ENCODE peak calls at places on chromosomes 11 and 22, in four cellular contexts. One of them, this sample, is unnamed.

GRCh38 chr11:6927030-6927617 is 898 bp downstream of the ZNF215 start:
- DNase-seq in mammary epithelial cell: no peak
- DNase-seq in NB4: no peak
- DNase-seq in cardiac muscle cell: no peak
- DNase-seq in this sample: no peak

GRCh38 chr22:45442120-45442519 is 28.6 kb downstream of the RIBC2 start:
- DNase-seq in mammary epithelial cell: no peak
- DNase-seq in NB4: no peak
- DNase-seq in cardiac muscle cell: no peak
- DNase-seq in this sample: no peak

GRCh38 chr11:97880209-97880608 is 1140.5 kb upstream of the CNTN5 start:
- DNase-seq in mammary epithelial cell: no peak
- DNase-seq in NB4: no peak
- DNase-seq in cardiac muscle cell: no peak
- DNase-seq in this sample: no peak

GRCh38 chr11:83778598-83778997 is 492.4 kb upstream of the CCDC90B start:
- DNase-seq in mammary epithelial cell: peak
- DNase-seq in NB4: no peak
- DNase-seq in cardiac muscle cell: no peak
- DNase-seq in this sample: peak

GRCh38 chr11:80083561-80083960 is 642.7 kb upstream of the TENM4 start:
- DNase-seq in mammary epithelial cell: peak
- DNase-seq in NB4: no peak
- DNase-seq in cardiac muscle cell: no peak
- DNase-seq in this sample: no peak

GRCh38 chr11:111531687-111532364 is 8.7 kb upstream of the LAYN start:
- DNase-seq in mammary epithelial cell: peak
- DNase-seq in NB4: peak
- DNase-seq in cardiac muscle cell: peak
- DNase-seq in this sample: peak

GRCh38 chr11:1852271-1852877 is 510 bp upstream of the LSP1 start:
- DNase-seq in mammary epithelial cell: no peak
- DNase-seq in NB4: no peak
- DNase-seq in cardiac muscle cell: no peak
- DNase-seq in this sample: no peak

GRCh38 chr11:104594228-104594958 is 303.9 kb downstream of the CASP12 start:
- DNase-seq in mammary epithelial cell: no peak
- DNase-seq in NB4: peak
- DNase-seq in cardiac muscle cell: no peak
- DNase-seq in this sample: no peak

GRCh38 chr11:36577859-36578258 is 10.1 kb downstream of the RAG1 start:
- DNase-seq in mammary epithelial cell: no peak
- DNase-seq in NB4: no peak
- DNase-seq in cardiac muscle cell: peak
- DNase-seq in this sample: peak

GRCh38 chr11:47083913-47084312 is 92.8 kb downstream of the ARFGAP2 start:
- DNase-seq in mammary epithelial cell: peak
- DNase-seq in NB4: peak
- DNase-seq in cardiac muscle cell: peak
- DNase-seq in this sample: peak

GRCh38 chr11:118434553-118435232 is 1.6 kb upstream of the KMT2A start:
- DNase-seq in mammary epithelial cell: peak
- DNase-seq in NB4: peak
- DNase-seq in cardiac muscle cell: peak
- DNase-seq in this sample: no peak
- TF ChIP-seq CTCF in mammary epithelial cell: no peak
- TF ChIP-seq CTCF in NB4: no peak
- TF ChIP-seq CTCF in cardiac muscle cell: no peak
- TF ChIP-seq CTCF in this sample: no peak

GRCh38 chr11:8786933-8787332 is 104.3 kb downstream of the RPL27A start:
- DNase-seq in mammary epithelial cell: peak
- DNase-seq in NB4: no peak
- DNase-seq in cardiac muscle cell: peak
- DNase-seq in this sample: peak
- TF ChIP-seq CTCF in mammary epithelial cell: peak
- TF ChIP-seq CTCF in NB4: no peak
- TF ChIP-seq CTCF in cardiac muscle cell: peak
- TF ChIP-seq CTCF in this sample: peak

GRCh38 chr11:43934359-43935130 is 7.9 kb upstream of the C11orf96 start:
- DNase-seq in mammary epithelial cell: no peak
- DNase-seq in NB4: no peak
- DNase-seq in cardiac muscle cell: no peak
- DNase-seq in this sample: no peak

GRCh38 chr11:43933226-43933607 is 9.2 kb upstream of the C11orf96 start:
- DNase-seq in mammary epithelial cell: no peak
- DNase-seq in NB4: no peak
- DNase-seq in cardiac muscle cell: no peak
- DNase-seq in this sample: no peak

GRCh38 chr11:43931717-43932039 is 10.8 kb upstream of the C11orf96 start:
- DNase-seq in mammary epithelial cell: no peak
- DNase-seq in NB4: no peak
- DNase-seq in cardiac muscle cell: no peak
- DNase-seq in this sample: no peak

GRCh38 chr11:43935131-43935979 is 7.1 kb upstream of the C11orf96 start:
- DNase-seq in mammary epithelial cell: no peak
- DNase-seq in NB4: no peak
- DNase-seq in cardiac muscle cell: no peak
- DNase-seq in this sample: no peak

DNA sequence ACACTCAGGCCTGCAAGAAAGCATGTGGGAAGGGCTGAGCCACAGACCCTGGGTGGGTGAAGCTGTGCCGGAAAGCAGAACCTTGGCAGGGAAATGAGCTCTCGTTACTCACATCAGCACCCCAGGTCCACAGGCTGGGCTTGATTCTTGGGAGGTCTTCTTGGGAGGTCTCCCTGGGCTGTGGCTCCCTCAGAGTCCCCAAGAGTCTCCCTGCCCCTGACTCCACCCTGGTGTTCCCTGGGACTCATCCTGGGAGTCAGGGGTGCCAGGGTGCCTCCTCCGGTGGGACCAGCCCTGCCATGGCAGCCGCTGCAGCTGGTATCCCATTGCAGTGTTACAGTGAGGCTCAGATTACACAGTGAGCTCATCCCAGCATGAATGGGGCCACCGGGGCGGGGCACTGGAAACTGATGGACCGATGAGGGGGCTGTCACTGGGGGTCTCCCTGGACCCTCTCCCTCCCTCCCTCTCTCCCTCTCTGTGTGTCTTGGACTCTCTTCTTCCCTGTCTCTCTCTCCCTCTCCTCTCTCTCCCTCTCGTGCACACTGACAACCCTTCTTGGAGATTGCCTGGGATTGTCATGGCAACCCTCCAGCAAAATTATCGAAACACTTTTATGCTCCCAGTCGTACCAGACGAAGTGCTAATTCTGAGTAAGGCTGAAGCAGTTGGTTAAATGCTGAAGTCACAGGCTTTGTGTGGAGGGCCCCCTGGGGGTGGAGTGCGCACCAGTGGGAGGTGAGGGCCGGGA is 8.7 kb upstream of the C11orf96 start:
- DNase-seq in mammary epithelial cell: no peak
- DNase-seq in NB4: no peak
- DNase-seq in cardiac muscle cell: peak
- DNase-seq in this sample: no peak
- TF ChIP-seq CTCF in mammary epithelial cell: no peak
- TF ChIP-seq CTCF in NB4: no peak
- TF ChIP-seq CTCF in cardiac muscle cell: peak
- TF ChIP-seq CTCF in this sample: no peak

GRCh38 chr11:100328626-100329340 is 358.3 kb upstream of the ARHGAP42 start:
- DNase-seq in mammary epithelial cell: peak
- DNase-seq in NB4: no peak
- DNase-seq in cardiac muscle cell: no peak
- DNase-seq in this sample: no peak
- TF ChIP-seq CTCF in mammary epithelial cell: peak
- TF ChIP-seq CTCF in NB4: no peak
- TF ChIP-seq CTCF in cardiac muscle cell: no peak
- TF ChIP-seq CTCF in this sample: no peak

GRCh38 chr11:65181569-65182257 is at the start of gene CAPN1:
- DNase-seq in mammary epithelial cell: peak
- DNase-seq in NB4: peak
- DNase-seq in cardiac muscle cell: peak
- DNase-seq in this sample: peak

GRCh38 chr11:65183201-65183891 is 1.6 kb downstream of the CAPN1 start:
- DNase-seq in mammary epithelial cell: peak
- DNase-seq in NB4: no peak
- DNase-seq in cardiac muscle cell: no peak
- DNase-seq in this sample: no peak

GRCh38 chr11:65182258-65183170 is 786 bp downstream of the CAPN1 start:
- DNase-seq in mammary epithelial cell: peak
- DNase-seq in NB4: no peak
- DNase-seq in cardiac muscle cell: peak
- DNase-seq in this sample: peak

GRCh38 chr11:65184146-65184545 is 2.4 kb downstream of the CAPN1 start:
- DNase-seq in mammary epithelial cell: no peak
- DNase-seq in NB4: no peak
- DNase-seq in cardiac muscle cell: no peak
- DNase-seq in this sample: no peak

DNA sequence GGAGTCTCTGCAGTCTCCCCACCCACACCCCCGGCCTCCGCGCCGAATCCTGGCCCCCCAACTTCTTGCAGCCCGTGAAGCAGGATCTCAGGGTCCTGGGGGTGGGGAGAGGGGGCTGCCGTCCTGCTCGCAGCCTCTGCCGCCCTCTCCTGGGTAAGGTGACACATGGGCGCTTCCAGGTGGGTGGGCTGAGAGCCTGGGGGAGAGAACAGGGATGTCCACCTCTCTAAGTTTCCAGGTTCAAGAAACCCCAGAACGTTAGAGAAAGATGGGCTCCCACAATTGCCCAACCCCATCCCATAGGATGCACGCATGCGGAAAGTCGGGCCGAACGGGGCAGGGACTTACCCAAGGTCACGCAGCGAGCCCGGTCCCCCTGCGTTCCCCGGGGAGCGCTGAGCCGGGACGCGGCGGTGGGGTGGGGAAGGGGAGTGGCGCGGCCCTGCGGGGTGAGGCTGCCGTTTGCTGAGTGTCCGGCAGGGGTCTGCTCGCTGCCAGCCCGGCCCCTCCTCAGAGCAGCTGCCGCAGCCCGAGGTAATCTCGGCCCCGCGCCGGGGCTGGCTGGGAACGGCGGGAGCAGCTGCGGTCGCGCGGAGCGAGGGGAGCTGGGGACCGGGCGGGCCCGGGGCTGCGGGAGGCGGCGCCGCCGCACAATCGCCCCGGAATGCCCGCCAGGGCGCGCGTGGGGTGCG is 705 bp upstream of the CAPN1 start:
- DNase-seq in mammary epithelial cell: peak
- DNase-seq in NB4: peak
- DNase-seq in cardiac muscle cell: peak
- DNase-seq in this sample: peak
- TF ChIP-seq CTCF in mammary epithelial cell: peak
- TF ChIP-seq CTCF in NB4: peak
- TF ChIP-seq CTCF in cardiac muscle cell: peak
- TF ChIP-seq CTCF in this sample: peak

DNA sequence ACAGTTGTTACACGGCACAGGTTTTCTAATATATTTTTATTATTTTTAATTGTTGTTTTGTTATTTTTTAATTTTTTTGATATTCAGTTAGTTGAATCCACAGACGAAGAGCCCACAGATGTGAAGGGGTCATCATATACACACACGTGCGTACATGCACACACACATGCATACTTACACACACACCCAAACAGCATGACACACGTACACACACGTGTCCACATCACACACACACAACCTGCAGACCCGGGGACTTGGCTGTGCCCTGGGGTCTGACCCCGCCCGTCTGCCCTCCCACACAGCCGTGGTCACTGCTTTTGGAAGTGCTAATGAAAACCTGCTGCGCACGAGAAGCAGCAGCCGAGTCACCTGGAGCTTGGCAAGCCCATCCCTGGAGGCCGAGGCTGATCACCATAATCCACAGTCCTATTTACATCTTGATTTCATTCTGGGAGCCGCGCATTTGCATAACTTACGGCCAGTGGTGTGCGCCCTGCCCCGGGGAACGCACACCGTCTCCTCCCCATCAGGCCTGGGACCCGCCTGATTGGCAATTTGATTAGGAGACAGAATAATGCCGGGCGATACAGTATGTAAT is 110.3 kb downstream of the BRD1 start:
- DNase-seq in mammary epithelial cell: no peak
- DNase-seq in NB4: no peak
- DNase-seq in cardiac muscle cell: no peak
- DNase-seq in this sample: no peak
- TF ChIP-seq CTCF in mammary epithelial cell: no peak
- TF ChIP-seq CTCF in NB4: no peak
- TF ChIP-seq CTCF in cardiac muscle cell: no peak
- TF ChIP-seq CTCF in this sample: no peak

GRCh38 chr11:72223615-72224586 is 666 bp upstream of the INPPL1 start:
- DNase-seq in mammary epithelial cell: no peak
- DNase-seq in NB4: peak
- DNase-seq in cardiac muscle cell: peak
- DNase-seq in this sample: peak
- TF ChIP-seq CTCF in mammary epithelial cell: no peak
- TF ChIP-seq CTCF in NB4: no peak
- TF ChIP-seq CTCF in cardiac muscle cell: no peak
- TF ChIP-seq CTCF in this sample: no peak

GRCh38 chr11:78399136-78399535 is 18.5 kb downstream of the GAB2 start:
- DNase-seq in mammary epithelial cell: no peak
- DNase-seq in NB4: no peak
- DNase-seq in cardiac muscle cell: no peak
- DNase-seq in this sample: no peak

GRCh38 chr11:78398715-78399114 is 18.9 kb downstream of the GAB2 start:
- DNase-seq in mammary epithelial cell: no peak
- DNase-seq in NB4: no peak
- DNase-seq in cardiac muscle cell: no peak
- DNase-seq in this sample: no peak

GRCh38 chr11:78400116-78400515 is 17.5 kb downstream of the GAB2 start:
- DNase-seq in mammary epithelial cell: no peak
- DNase-seq in NB4: no peak
- DNase-seq in cardiac muscle cell: no peak
- DNase-seq in this sample: no peak

GRCh38 chr11:78395597-78395996 is 22.0 kb downstream of the GAB2 start:
- DNase-seq in mammary epithelial cell: no peak
- DNase-seq in NB4: no peak
- DNase-seq in cardiac muscle cell: no peak
- DNase-seq in this sample: no peak

DNA sequence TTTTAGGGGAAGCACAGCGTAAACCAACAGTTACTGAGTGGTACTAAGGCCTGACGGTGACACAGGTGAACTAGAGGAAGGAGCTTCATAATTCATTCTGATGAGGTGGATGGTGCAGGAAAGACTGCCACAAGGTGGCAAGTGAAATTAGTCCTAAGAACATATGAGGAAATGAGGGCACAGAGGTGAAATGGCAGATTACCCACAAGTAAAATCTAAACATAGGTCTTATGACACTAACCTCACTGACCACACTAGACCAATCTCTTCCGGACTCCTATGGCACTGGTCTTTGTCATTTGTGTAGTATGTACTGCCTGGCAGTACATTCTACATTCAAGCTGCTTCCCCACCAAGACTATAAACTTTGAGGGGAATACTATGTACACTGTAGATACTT is 20.2 kb downstream of the GAB2 start:
- DNase-seq in mammary epithelial cell: no peak
- DNase-seq in NB4: peak
- DNase-seq in cardiac muscle cell: no peak
- DNase-seq in this sample: no peak
- TF ChIP-seq CTCF in mammary epithelial cell: no peak
- TF ChIP-seq CTCF in NB4: no peak
- TF ChIP-seq CTCF in cardiac muscle cell: no peak
- TF ChIP-seq CTCF in this sample: no peak